ENCODE peak calls at places on chromosomes 12 and 14, in ten cellular contexts. I, H, M, V, X, G, K, Q, A and D are unnamed samples.

GRCh38 chr14:20745571-20746358 is at the start of gene EDDM3A:
- DNase-seq in I (no peak), H (no peak), M (no peak), V (no peak), X (no peak), G (no peak), K (no peak), Q (no peak), A (no peak), D (no peak)

GRCh38 chr12:56157201-56158028 is 744 bp upstream of the MYL6 start:
- DNase-seq in I (peak; percentile 81), H (peak; percentile 77), M (no peak), V (peak; percentile 78), X (peak; percentile 81), G (peak; percentile 79), K (peak; percentile 82), Q (peak; percentile 93), A (peak; percentile 84), D (peak; percentile 92)

GRCh38 chr14:40221428-40221827 is 789.2 kb upstream of the FBXO33 start:
- DNase-seq in I (no peak), H (no peak), M (no peak), V (no peak), X (no peak), G (no peak), K (no peak), Q (no peak), A (no peak), D (no peak)

GRCh38 chr12:105084251-105085250 is at the start of gene ALDH1L2:
- DNase-seq in I (peak; percentile 79), H (peak; percentile 87), M (no peak), V (peak; percentile 79), X (peak; percentile 78), G (peak; percentile 48), K (peak; percentile 96), Q (peak; percentile 91), A (peak; percentile 83), D (peak; percentile 90)

GRCh38 chr12:87300-87699 is 20.7 kb downstream of the IQSEC3 start:
- DNase-seq in I (no peak), H (no peak), M (no peak), V (no peak), X (no peak), G (no peak), K (no peak), Q (no peak), A (no peak), D (no peak)

GRCh38 chr12:76144253-76144564 is 59.7 kb upstream of the NAP1L1 start:
- DNase-seq in I (peak; percentile 21), H (no peak), M (no peak), V (peak; percentile 29), X (peak; percentile 11), G (no peak), K (no peak), Q (no peak), A (no peak), D (no peak)

GRCh38 chr12:102675672-102676071 is 195.3 kb upstream of the IGF1 start:
- DNase-seq in I (no peak), H (no peak), M (no peak), V (no peak), X (no peak), G (no peak), K (no peak), Q (no peak), A (no peak), D (no peak)

GRCh38 chr12:997505-997904 is 6.5 kb downstream of the ERC1 start:
- DNase-seq in I (no peak), H (no peak), M (no peak), V (no peak), X (no peak), G (no peak), K (no peak), Q (no peak), A (no peak), D (no peak)

GRCh38 chr14:102473559-102473958 is 36.0 kb downstream of the ANKRD9 start:
- DNase-seq in I (no peak), H (no peak), M (no peak), V (no peak), X (no peak), G (no peak), K (no peak), Q (no peak), A (no peak), D (no peak)

GRCh38 chr14:33229269-33229924 is 290.7 kb downstream of the NPAS3 start:
- DNase-seq in I (no peak), H (no peak), M (no peak), V (no peak), X (no peak), G (no peak), K (no peak), Q (no peak), A (no peak), D (no peak)

GRCh38 chr14:63186453-63186852 is 17.8 kb upstream of the RHOJ start:
- DNase-seq in I (no peak), H (no peak), M (no peak), V (no peak), X (no peak), G (no peak), K (no peak), Q (no peak), A (no peak), D (no peak)

GRCh38 chr12:3698218-3698974 is 54.5 kb downstream of the CRACR2A start:
- DNase-seq in I (no peak), H (no peak), M (peak; percentile 33), V (no peak), X (no peak), G (peak; percentile 82), K (no peak), Q (no peak), A (no peak), D (no peak)

GRCh38 chr14:91228112-91229004 is 16.1 kb downstream of the GPR68 start:
- DNase-seq in I (no peak), H (no peak), M (no peak), V (no peak), X (no peak), G (no peak), K (no peak), Q (no peak), A (no peak), D (no peak)

GRCh38 chr12:89162704-89163261 is 189.5 kb downstream of the DUSP6 start:
- DNase-seq in I (peak; percentile 81), H (peak; percentile 57), M (peak; percentile 75), V (peak; percentile 78), X (peak; percentile 44), G (no peak), K (no peak), Q (peak; percentile 85), A (peak; percentile 85), D (peak; percentile 77)

GRCh38 chr14:89351364-89351957 is 65.6 kb downstream of the FOXN3 start:
- DNase-seq in I (no peak), H (no peak), M (no peak), V (no peak), X (peak; percentile 35), G (no peak), K (no peak), Q (no peak), A (no peak), D (no peak)

DNA sequence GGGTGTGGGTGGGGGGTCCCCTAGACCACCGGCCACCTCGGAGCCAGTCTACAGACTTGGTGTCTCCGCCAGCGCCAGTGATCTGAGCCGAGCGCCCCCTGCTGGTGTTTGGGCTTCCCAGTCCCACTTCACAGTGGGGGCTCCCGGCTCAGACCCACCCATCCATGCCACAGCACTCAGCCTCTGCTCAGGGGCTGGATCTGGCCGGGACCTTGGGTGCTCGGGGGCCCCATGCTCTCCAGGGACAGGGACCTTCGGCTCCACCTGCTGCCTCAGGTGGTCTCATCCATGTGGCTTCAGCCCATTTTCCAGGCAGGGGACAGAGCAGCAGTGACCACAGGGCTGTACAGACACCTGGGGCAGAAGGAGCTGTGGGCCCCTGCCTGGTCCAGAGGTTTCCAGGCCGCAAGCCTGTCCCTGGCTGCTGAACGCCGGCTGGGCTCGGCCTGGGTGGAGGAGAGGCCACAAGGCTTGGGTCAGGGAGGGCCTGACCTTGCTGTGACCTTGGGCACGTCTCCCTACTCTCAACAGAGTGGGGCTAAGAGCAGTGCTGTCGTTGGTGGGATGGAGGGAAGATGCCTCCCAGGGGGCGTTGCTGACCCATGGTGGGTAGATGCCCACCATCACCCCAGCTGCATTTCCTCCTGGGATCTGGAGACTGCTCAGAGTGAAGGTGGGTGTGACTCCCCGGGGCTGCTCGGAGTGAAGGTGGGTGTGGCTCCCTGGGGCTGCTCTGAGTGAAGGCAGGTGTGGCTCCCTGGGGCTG is 86.3 kb downstream of the KIF26A start:
- DNase-seq in I (no peak), H (peak; percentile 28), M (no peak), V (no peak), X (peak; percentile 60), G (peak; percentile 88), K (peak; percentile 72), Q (no peak), A (no peak), D (no peak)
- TF ChIP-seq CTCF in I (peak; percentile 5), H (peak; percentile 33), M (no peak), V (peak; percentile 10), X (peak; percentile 46), G (peak; percentile 83), K (peak; percentile 31), Q (peak; percentile 15), A (peak; percentile 57), D (no peak)

DNA sequence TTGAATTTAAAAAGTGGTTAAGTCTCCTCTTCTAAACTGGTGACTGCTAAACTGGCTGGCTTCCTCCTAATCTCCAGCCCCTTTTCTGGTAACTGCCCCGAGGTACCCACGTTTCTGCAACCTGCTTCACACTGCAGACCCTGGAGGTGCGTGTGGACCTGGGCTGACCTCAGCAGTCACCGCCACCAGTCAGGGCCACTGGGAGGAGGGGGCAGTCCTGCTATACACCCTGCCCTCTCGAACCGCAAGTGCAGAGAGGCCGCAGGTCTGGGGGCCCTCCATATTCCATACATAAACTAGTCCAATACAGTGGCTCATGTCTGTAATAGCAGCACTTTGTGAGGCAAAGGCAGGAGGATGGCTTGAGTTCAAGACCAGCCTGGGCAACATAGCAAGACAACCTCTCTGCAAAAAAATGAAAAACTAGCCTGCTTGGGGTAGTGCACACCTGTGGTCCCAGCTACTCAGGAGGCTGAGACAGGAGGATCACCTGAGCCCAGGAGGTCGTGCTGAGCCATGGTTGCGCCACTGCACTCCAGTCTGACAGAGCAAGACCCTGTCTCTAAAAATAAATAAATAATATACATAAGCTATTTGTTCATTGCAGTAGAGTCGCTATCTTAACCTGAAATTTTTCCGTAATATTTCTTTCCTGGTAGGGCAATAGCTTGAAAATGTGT is 25.6 kb downstream of the VPS37B start:
- DNase-seq in I (no peak), H (no peak), M (no peak), V (no peak), X (no peak), G (no peak), K (no peak), Q (peak; percentile 56), A (no peak), D (peak; percentile 52)
- H3K4me3 ChIP-seq in I (no peak overlapping the region), H (no peak overlapping the region), M (no peak overlapping the region), V (no peak overlapping the region), X (no peak overlapping the region), G (no peak overlapping the region), K (no peak overlapping the region), Q (no peak overlapping the region), A (no peak overlapping the region), D (no peak overlapping the region)

GRCh38 chr14:104793703-104793959 is 1.9 kb downstream of the AKT1 start:
- DNase-seq in I (no peak), H (no peak), M (no peak), V (no peak), X (no peak), G (no peak), K (no peak), Q (no peak), A (no peak), D (no peak)
- H3K27ac ChIP-seq in I (no peak overlapping the region), H (peak overlapping the region; percentile 65), M (no peak overlapping the region), V (no peak overlapping the region), X (peak overlapping the region; percentile 90), G (no peak overlapping the region), K (no peak overlapping the region), Q (no peak overlapping the region), A (no peak overlapping the region), D (no peak overlapping the region)

GRCh38 chr14:100827751-100828447 is 2.0 kb downstream of the MEG3 start:
- DNase-seq in I (no peak), H (no peak), M (no peak), V (no peak), X (no peak), G (peak; percentile 55), K (no peak), Q (no peak), A (no peak), D (no peak)
- TF ChIP-seq CTCF in I (peak; percentile 32), H (peak; percentile 21), M (peak; percentile 72), V (peak; percentile 17), X (no peak), G (peak; percentile 82), K (peak; percentile 18), Q (peak; percentile 27), A (peak; percentile 36), D (no peak)